ENCODE peak calls at places on chromosomes 1 and 21, in ten cellular contexts. V is tibial nerve, T is IMR-90, H is stomach, B is transverse colon, Q is cardiac muscle cell, N is adrenal gland, L is A549, D is right atrium auricular region, X is colonic mucosa. U is an unnamed sample.

GRCh38 chr21:41932191-41932575 is 21.6 kb downstream of the C2CD2 start:
- DNase-seq in V (no peak), T (peak; percentile 88), H (no peak), B (no peak), Q (peak; percentile 85), N (no peak), L (peak; percentile 68), D (peak; percentile 71), X (no peak), U (no peak)

GRCh38 chr1:246987083-246987690 is 20.7 kb downstream of the ZNF695 start:
- DNase-seq in V (no peak), T (no peak), H (no peak), B (no peak), Q (no peak), N (no peak), L (no peak), D (no peak), X (no peak), U (no peak)

GRCh38 chr1:33719771-33720670 is 143.9 kb upstream of the HMGB4 start:
- DNase-seq in V (no peak), T (peak; percentile 2), H (no peak), B (no peak), Q (peak; percentile 8), N (no peak), L (no peak), D (no peak), X (no peak), U (no peak)

GRCh38 chr1:23150742-23151141 is 17.9 kb downstream of the LUZP1 start:
- DNase-seq in V (no peak), T (no peak), H (no peak), B (no peak), Q (no peak), N (no peak), L (no peak), D (no peak), X (no peak), U (no peak)

GRCh38 chr1:59329412-59330053 is 32.6 kb downstream of the FGGY start:
- DNase-seq in V (no peak), T (no peak), H (no peak), B (no peak), Q (no peak), N (no peak), L (no peak), D (no peak), X (no peak), U (no peak)

GRCh38 chr1:8797230-8797629 is 20.2 kb downstream of the RERE start:
- DNase-seq in V (no peak), T (peak; percentile 61), H (no peak), B (no peak), Q (peak; percentile 14), N (no peak), L (peak; percentile 10), D (no peak), X (no peak), U (no peak)

GRCh38 chr1:2906105-2906504 is 104.6 kb upstream of the TTC34 start:
- DNase-seq in V (no peak), T (no peak), H (no peak), B (no peak), Q (no peak), N (no peak), L (no peak), D (no peak), X (no peak), U (peak; percentile 74)

GRCh38 chr1:174753131-174753530 is 246.6 kb upstream of the CACYBP start:
- DNase-seq in V (no peak), T (no peak), H (no peak), B (no peak), Q (no peak), N (no peak), L (no peak), D (no peak), X (no peak), U (no peak)

GRCh38 chr1:119702384-119702783 is 9.3 kb upstream of the PHGDH start:
- DNase-seq in V (no peak), T (peak; percentile 83), H (no peak), B (no peak), Q (peak; percentile 66), N (no peak), L (peak; percentile 1), D (no peak), X (no peak), U (no peak)

GRCh38 chr21:18840239-18840638 is 436.7 kb upstream of the TMPRSS15 start:
- DNase-seq in V (no peak), T (no peak), H (no peak), B (no peak), Q (no peak), N (no peak), L (peak; percentile 16), D (no peak), X (no peak), U (peak; percentile 7)

GRCh38 chr1:100036718-100037664 is 67.2 kb downstream of the SLC35A3 start:
- DNase-seq in V (no peak), T (peak; percentile 58), H (no peak), B (peak; percentile 12), Q (peak; percentile 55), N (no peak), L (no peak), D (no peak), X (peak; percentile 39), U (no peak)

GRCh38 chr1:87151500-87152421 is 176.9 kb upstream of the LMO4 start:
- DNase-seq in V (peak; percentile 61), T (peak; percentile 58), H (peak; percentile 49), B (peak; percentile 62), Q (peak; percentile 77), N (no peak), L (no peak), D (peak; percentile 82), X (peak; percentile 58), U (peak; percentile 76)

GRCh38 chr1:38872401-38873026 is 634 bp downstream of the MYCBP start:
- DNase-seq in V (no peak), T (peak; percentile 31), H (peak; percentile 27), B (peak; percentile 36), Q (peak; percentile 38), N (no peak), L (no peak), D (no peak), X (no peak), U (no peak)

DNA sequence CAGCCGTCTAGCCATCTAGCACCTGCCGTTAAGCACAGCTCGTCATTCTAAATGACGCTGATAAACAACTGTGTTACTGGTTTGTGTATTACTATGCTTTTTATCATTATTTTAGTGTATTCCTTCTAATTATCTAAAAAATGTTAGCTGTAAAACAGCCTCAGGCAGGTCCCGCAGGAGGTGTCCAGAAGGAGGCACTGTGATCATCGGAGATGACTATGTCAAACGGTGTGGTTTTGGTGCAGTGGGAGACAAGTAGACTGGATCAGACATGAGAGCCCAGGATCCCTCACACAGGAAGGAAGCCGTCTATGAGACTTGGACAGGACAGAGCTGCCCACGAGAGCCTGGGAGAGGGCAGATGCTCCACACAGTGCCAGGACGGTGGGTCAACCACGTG is 55.3 kb upstream of the COL6A1 start:
- DNase-seq in V (no peak), T (no peak), H (no peak), B (no peak), Q (no peak), N (no peak), L (no peak), D (no peak), X (no peak), U (no peak)
- TF ChIP-seq CTCF in V (no peak), T (peak; percentile 13), H (no peak), B (no peak), Q (no peak), N (no peak), L (no peak), D (no peak), X (no peak), U (peak; percentile 43)

GRCh38 chr1:72285074-72285425 is 2.7 kb upstream of the NEGR1 start:
- DNase-seq in V (no peak), T (no peak), H (no peak), B (no peak), Q (no peak), N (no peak), L (no peak), D (no peak), X (no peak), U (no peak)
- H3K4me3 ChIP-seq in V (peak overlapping the region; percentile 47), T (peak overlapping the region; percentile 58), H (peak overlapping the region; percentile 83), B (peak overlapping the region; percentile 45), Q (peak overlapping the region; percentile 94), N (no peak overlapping the region), L (no peak overlapping the region), D (peak overlapping the region; percentile 58), X (peak overlapping the region; percentile 49), U (peak overlapping the region; percentile 99)

DNA sequence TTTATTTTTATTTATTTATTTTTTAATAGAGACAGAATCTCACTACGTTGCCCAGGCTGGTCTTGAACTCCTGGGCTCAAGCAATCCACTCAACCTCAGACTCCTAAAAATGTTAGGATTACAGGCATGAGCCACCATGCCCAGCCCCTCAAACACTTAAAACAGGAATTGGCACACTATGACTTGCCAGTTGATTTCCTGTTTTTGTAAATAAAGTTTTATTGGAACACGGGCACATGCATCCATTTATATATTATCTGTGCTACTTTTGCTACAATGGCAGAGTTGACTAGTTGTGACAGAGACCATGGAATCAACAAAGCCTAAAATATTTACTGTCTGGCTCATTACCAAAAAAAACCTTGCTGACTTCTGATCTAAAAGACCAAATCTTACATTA is 16.0 kb upstream of the YRDC start:
- DNase-seq in V (no peak), T (no peak), H (no peak), B (no peak), Q (no peak), N (no peak), L (no peak), D (no peak), X (no peak), U (no peak)
- H3K27ac ChIP-seq in V (no peak overlapping the region), T (no peak overlapping the region), H (no peak overlapping the region), B (no peak overlapping the region), Q (no peak overlapping the region), N (no peak overlapping the region), L (no peak overlapping the region), D (no peak overlapping the region), X (no peak overlapping the region), U (no peak overlapping the region)

DNA sequence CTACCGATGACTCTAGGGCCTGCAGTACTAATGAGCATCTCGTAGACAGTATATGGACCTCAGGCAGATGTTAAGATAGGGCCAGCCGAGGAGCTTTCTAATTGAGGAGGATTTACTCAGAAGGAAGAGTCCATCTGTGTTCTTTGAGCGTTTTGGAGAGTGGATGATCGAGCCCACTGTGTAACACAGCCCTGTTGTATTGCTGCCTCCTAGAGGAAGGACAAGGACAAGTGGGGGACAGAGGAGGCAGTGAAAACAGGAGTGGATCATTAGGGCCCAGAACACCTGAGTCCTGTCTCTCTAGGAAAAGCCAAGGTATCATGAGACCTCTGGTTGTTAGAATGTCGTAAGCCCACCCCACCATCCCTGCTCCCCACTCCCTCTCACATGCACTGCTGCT is 62.9 kb downstream of the TBX19 start:
- DNase-seq in V (no peak), T (no peak), H (no peak), B (no peak), Q (no peak), N (no peak), L (peak; percentile 26), D (no peak), X (no peak), U (no peak)
- TF ChIP-seq CTCF in V (no peak), T (no peak), H (no peak), B (no peak), Q (peak; percentile 24), N (no peak), L (peak; percentile 41), D (no peak), X (no peak), U (peak; percentile 22)

DNA sequence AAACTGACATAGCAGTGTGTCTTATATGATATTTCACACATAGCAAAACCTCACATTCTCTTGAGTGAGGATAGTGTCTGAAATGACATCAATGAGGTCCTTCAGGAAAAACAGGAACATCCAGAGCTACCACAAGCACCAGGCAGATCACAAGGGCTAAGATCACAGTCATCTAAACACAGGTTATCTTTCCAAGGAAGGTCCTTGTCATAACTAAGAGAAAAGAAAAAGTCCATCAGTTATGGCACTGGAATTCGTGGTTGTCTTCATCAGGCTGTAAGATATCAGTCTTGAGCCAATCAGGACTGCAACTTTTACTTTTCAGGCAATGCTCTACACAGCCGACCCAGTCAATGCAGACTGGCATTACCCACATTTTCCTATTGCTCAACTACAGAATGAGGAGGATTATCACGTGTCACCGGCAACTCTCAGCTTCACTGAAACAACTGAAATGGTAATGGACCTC is 26.4 kb downstream of the SORT1 start:
- DNase-seq in V (no peak), T (peak; percentile 65), H (no peak), B (no peak), Q (peak; percentile 76), N (no peak), L (no peak), D (no peak), X (no peak), U (no peak)
- H3K4me3 ChIP-seq in V (no peak overlapping the region), T (peak overlapping the region; percentile 18), H (no peak overlapping the region), B (no peak overlapping the region), Q (no peak overlapping the region), N (no peak overlapping the region), L (no peak overlapping the region), D (peak overlapping the region; percentile 12), X (no peak overlapping the region), U (no peak overlapping the region)

U was measured in WERI-Rb-1.